ENCODE peak calls at places on chromosomes 12 and 14, in seven cellular contexts. P is adrenal gland, M is epithelial cell of prostate, S is Panc1, E is foreskin keratinocyte, T is body of pancreas, O is sigmoid colon. R is an unnamed sample.

GRCh38 chr12:96247567-96247962 is 53.4 kb downstream of the ELK3 start:
- DNase-seq in P (no peak), M (no peak), S (peak; percentile 4), E (no peak), T (no peak), O (no peak), R (no peak)

GRCh38 chr12:32309811-32310755 is 89.3 kb upstream of the FGD4 start:
- DNase-seq in P (no peak), M (no peak), S (no peak), E (no peak), T (no peak), O (no peak), R (no peak)

GRCh38 chr14:68501171-68501570 is 291.7 kb downstream of the ZFP36L1 start:
- DNase-seq in P (no peak), M (no peak), S (no peak), E (no peak), T (no peak), O (no peak), R (no peak)

GRCh38 chr12:123660328-123660727 is 10.6 kb upstream of the TCTN2 start:
- DNase-seq in P (no peak), M (peak; percentile 66), S (peak; percentile 47), E (peak; percentile 76), T (no peak), O (no peak), R (peak; percentile 95)

GRCh38 chr12:121513464-121514183 is 67.2 kb downstream of the KDM2B start:
- DNase-seq in P (no peak), M (no peak), S (no peak), E (no peak), T (peak; percentile 26), O (no peak), R (peak; percentile 84)

GRCh38 chr12:572532-572899 is 90.7 kb downstream of the NINJ2 start:
- DNase-seq in P (no peak), M (no peak), S (peak; percentile 17), E (peak; percentile 17), T (no peak), O (no peak), R (no peak)

GRCh38 chr12:12684375-12685106 is 11.4 kb downstream of the GPR19 start:
- DNase-seq in P (peak; percentile 48), M (no peak), S (no peak), E (no peak), T (no peak), O (no peak), R (no peak)

GRCh38 chr12:32036477-32037263 is 70.0 kb upstream of the BICD1 start:
- DNase-seq in P (no peak), M (no peak), S (no peak), E (no peak), T (no peak), O (no peak), R (peak; percentile 4)

GRCh38 chr12:452667-453210 is 7.0 kb upstream of the B4GALNT3 start:
- DNase-seq in P (peak; percentile 61), M (no peak), S (no peak), E (no peak), T (no peak), O (no peak), R (no peak)

GRCh38 chr14:100866666-100867630 is 36.6 kb downstream of the RTL1 start:
- DNase-seq in P (no peak), M (no peak), S (no peak), E (no peak), T (no peak), O (peak; percentile 45), R (no peak)

GRCh38 chr12:132477009-132477702 is 12.8 kb upstream of the FBRSL1 start:
- DNase-seq in P (no peak), M (no peak), S (no peak), E (no peak), T (no peak), O (no peak), R (no peak)

GRCh38 chr14:58466459-58466858 is 38.9 kb downstream of the KIAA0586 start:
- DNase-seq in P (no peak), M (no peak), S (no peak), E (no peak), T (no peak), O (no peak), R (no peak)

GRCh38 chr14:104387000-104387384 is 192.6 kb upstream of the C14orf180 start:
- DNase-seq in P (peak; percentile 7), M (no peak), S (no peak), E (no peak), T (no peak), O (peak; percentile 10), R (no peak)

GRCh38 chr14:64768401-64769095 is 64.3 kb downstream of the PLEKHG3 start:
- DNase-seq in P (no peak), M (no peak), S (no peak), E (no peak), T (no peak), O (peak; percentile 54), R (no peak)

GRCh38 chr12:49588761-49589516 is 16.5 kb downstream of the FAM186B start:
- DNase-seq in P (no peak), M (no peak), S (no peak), E (peak; percentile 2), T (no peak), O (no peak), R (peak; percentile 23)

GRCh38 chr12:49588281-49588680 is 17.2 kb downstream of the FAM186B start:
- DNase-seq in P (no peak), M (no peak), S (no peak), E (no peak), T (no peak), O (no peak), R (no peak)

GRCh38 chr12:49583361-49584094 is 15.6 kb upstream of the MCRS1 start:
- DNase-seq in P (no peak), M (no peak), S (no peak), E (no peak), T (no peak), O (no peak), R (no peak)

GRCh38 chr12:49585477-49586445 is 17.8 kb upstream of the MCRS1 start:
- DNase-seq in P (no peak), M (no peak), S (no peak), E (no peak), T (no peak), O (no peak), R (no peak)

GRCh38 chr12:49587174-49587908 is 18.1 kb downstream of the FAM186B start:
- DNase-seq in P (no peak), M (no peak), S (no peak), E (no peak), T (no peak), O (no peak), R (no peak)
- H3K27ac ChIP-seq in P (no peak overlapping the region), M (no peak overlapping the region), S (no peak overlapping the region), E (no peak overlapping the region), T (no peak overlapping the region), O (no peak overlapping the region), R (no peak overlapping the region)

DNA sequence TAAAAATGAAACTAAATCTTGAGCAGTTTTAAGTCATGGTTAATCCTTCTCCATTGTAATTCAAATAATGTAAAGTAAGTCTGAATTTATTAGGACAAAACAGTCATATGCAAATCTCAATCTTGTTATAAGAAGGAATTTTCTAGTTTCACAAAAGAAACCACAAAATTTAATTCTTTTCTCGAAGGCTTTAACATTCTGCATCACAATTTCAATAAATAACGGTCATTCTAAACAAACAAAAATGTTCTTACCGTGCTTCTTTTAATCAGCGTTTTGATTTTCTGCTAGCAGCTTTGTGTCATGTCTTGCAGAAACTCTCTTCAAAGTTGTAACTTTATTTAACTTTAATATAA is 225 bp downstream of the CLEC2B start:
- DNase-seq in P (no peak), M (no peak), S (no peak), E (no peak), T (no peak), O (no peak), R (no peak)
- H3K27ac ChIP-seq in P (peak overlapping the region; percentile 82), M (peak overlapping the region; percentile 88), S (peak overlapping the region; percentile 84), E (peak overlapping the region; percentile 91), T (peak overlapping the region; percentile 64), O (peak overlapping the region; percentile 67), R (no peak overlapping the region)

GRCh38 chr12:86627001-86627400 is 370.8 kb upstream of the MGAT4C start:
- DNase-seq in P (no peak), M (no peak), S (no peak), E (no peak), T (no peak), O (no peak), R (no peak)

GRCh38 chr12:86621957-86622356 is 365.8 kb upstream of the MGAT4C start:
- DNase-seq in P (no peak), M (no peak), S (no peak), E (no peak), T (no peak), O (no peak), R (no peak)

DNA sequence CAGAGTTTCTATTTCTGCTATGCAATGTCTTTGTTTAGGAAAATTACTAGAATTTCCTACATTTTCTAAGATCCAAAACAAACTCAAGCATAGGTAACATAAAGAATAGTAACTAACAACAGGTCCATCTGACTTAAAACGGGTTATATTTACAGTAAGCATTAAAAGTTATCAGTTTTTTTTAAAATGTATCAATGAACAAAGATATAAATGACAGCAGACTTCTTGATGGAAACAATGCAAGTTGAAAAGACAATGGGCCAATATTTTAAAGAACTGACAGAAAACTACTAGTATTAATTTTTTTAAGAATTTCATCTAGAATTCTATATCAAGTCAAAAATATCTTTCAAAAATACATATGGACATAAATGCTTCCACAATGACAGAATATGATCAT is 367.1 kb upstream of the MGAT4C start:
- DNase-seq in P (no peak), M (no peak), S (no peak), E (no peak), T (no peak), O (no peak), R (no peak)
- H3K27ac ChIP-seq in P (no peak overlapping the region), M (no peak overlapping the region), S (no peak overlapping the region), E (no peak overlapping the region), T (no peak overlapping the region), O (no peak overlapping the region), R (no peak overlapping the region)

GRCh38 chr12:84506317-84506716 is 406.3 kb downstream of the SLC6A15 start:
- DNase-seq in P (no peak), M (no peak), S (no peak), E (no peak), T (no peak), O (peak; percentile 58), R (no peak)

GRCh38 chr12:84512751-84513150 is 399.8 kb downstream of the SLC6A15 start:
- DNase-seq in P (no peak), M (no peak), S (no peak), E (no peak), T (no peak), O (no peak), R (no peak)

GRCh38 chr12:84508943-84509342 is 403.7 kb downstream of the SLC6A15 start:
- DNase-seq in P (no peak), M (peak; percentile 41), S (no peak), E (peak; percentile 64), T (no peak), O (peak; percentile 75), R (peak; percentile 31)

GRCh38 chr12:84507914-84508313 is 404.7 kb downstream of the SLC6A15 start:
- DNase-seq in P (no peak), M (no peak), S (no peak), E (no peak), T (no peak), O (peak; percentile 46), R (no peak)

DNA sequence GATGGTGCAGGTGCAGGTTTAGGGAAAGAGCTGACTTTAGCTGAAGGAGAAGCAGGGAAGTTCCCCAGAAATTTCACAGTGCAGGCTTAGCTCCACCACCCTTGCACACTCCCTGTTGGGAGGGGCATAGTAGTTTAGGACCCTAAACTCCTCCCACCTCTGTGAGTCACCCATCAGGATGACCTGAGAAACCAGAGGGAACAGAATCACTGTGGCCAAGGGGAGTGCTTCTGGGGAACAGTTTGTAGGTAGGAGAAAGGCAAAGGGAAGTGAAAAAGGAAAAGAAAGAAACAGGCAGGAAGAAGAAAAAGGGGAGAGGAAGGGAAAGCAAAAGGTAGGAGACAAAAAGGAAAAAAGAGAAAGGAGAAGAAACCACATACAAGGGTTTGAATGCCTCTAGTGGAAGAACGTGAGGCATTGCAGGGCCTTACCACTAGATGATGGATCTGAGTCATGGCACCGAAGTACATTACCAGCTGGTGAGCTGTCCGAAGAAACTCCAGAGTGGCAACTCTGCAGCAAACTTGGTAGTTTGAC is 404.2 kb downstream of the SLC6A15 start:
- DNase-seq in P (no peak), M (peak; percentile 62), S (no peak), E (peak; percentile 84), T (no peak), O (peak; percentile 71), R (peak; percentile 71)
- H3K27ac ChIP-seq in P (no peak overlapping the region), M (peak overlapping the region; percentile 95), S (no peak overlapping the region), E (peak overlapping the region; percentile 25), T (no peak overlapping the region), O (peak overlapping the region; percentile 41), R (peak overlapping the region; percentile 66)